ENCODE peak calls at places on chromosomes 6 and 20, in four cellular contexts. F is ecto neural progenitor cell, P is EL, I is astrocyte of the spinal cord. G is an unnamed sample.

GRCh38 chr20:57656252-57656820 is 36.1 kb upstream of the ZBP1 start:
- DNase-seq in F (peak), P (no peak), I (no peak), G (no peak)

GRCh38 chr6:110180228-110181008 is at the start of gene CDC40:
- DNase-seq in F (peak), P (no peak), I (no peak), G (no peak)

GRCh38 chr6:11149551-11149950 is 38.0 kb upstream of the ERVFRD-1 start:
- DNase-seq in F (no peak), P (no peak), I (no peak), G (no peak)

GRCh38 chr20:62801284-62802010 is 3.2 kb upstream of the OGFR start:
- DNase-seq in F (no peak), P (no peak), I (no peak), G (no peak)

GRCh38 chr6:43766964-43767461 is 3.0 kb upstream of the VEGFA start:
- DNase-seq in F (no peak), P (no peak), I (no peak), G (no peak)

GRCh38 chr6:48144024-48144423 is 33.0 kb upstream of the PTCHD4 start:
- DNase-seq in F (no peak), P (no peak), I (no peak), G (no peak)

GRCh38 chr6:100463685-100464161 is 998 bp downstream of the SIM1 start:
- DNase-seq in F (no peak), P (peak), I (no peak), G (no peak)

GRCh38 chr6:160895562-160895961 is 96.0 kb upstream of the MAP3K4 start:
- DNase-seq in F (no peak), P (no peak), I (no peak), G (no peak)

GRCh38 chr6:149499066-149499465 is 14.3 kb upstream of the ZC3H12D start:
- DNase-seq in F (no peak), P (peak), I (peak), G (peak)

GRCh38 chr20:45373353-45374100 is 4.6 kb downstream of the TP53TG5 start:
- DNase-seq in F (peak), P (peak), I (peak), G (peak)

GRCh38 chr20:34636648-34637047 is 40.2 kb downstream of the PIGU start:
- DNase-seq in F (no peak), P (no peak), I (no peak), G (no peak)

GRCh38 chr6:54716869-54717268 is 129.7 kb upstream of the FAM83B start:
- DNase-seq in F (no peak), P (no peak), I (no peak), G (no peak)

GRCh38 chr20:7866279-7866678 is 74.0 kb downstream of the HAO1 start:
- DNase-seq in F (no peak), P (no peak), I (no peak), G (no peak)

GRCh38 chr20:53628076-53628475 is 34.4 kb upstream of the ZNF217 start:
- DNase-seq in F (no peak), P (no peak), I (no peak), G (no peak)

GRCh38 chr6:151240861-151241642 is 1.3 kb downstream of the AKAP12 start:
- DNase-seq in F (peak), P (peak), I (peak), G (peak)

GRCh38 chr20:7772376-7772775 is 167.9 kb downstream of the HAO1 start:
- DNase-seq in F (no peak), P (peak), I (peak), G (peak)